ENCODE peak calls at places on chromosomes 12 and 14, in seven cellular contexts. O, D, T, X, K, A and F are unnamed samples. For H3K4me1, the result is how much of the 10 kb centered on the place peaks cover.

GRCh38 chr14:63174760-63175191 is 29.5 kb upstream of the RHOJ start:
- DNase-seq in O (peak), A (peak), X (peak), T (peak), D (peak), K (peak), F (peak)

GRCh38 chr14:92785601-92786426 is 8.3 kb upstream of the GOLGA5 start:
- DNase-seq in D (peak), A (no peak), K (peak), O (no peak), X (peak), T (peak), F (peak)

GRCh38 chr12:67068773-67069450 is 200.2 kb upstream of the CAND1 start:
- DNase-seq in O (peak), T (peak), D (peak), X (peak), K (peak), A (peak), F (peak)

GRCh38 chr12:124233846-124234620 is 60.9 kb upstream of the RFLNA start:
- DNase-seq in O (no peak), A (no peak), X (no peak), D (no peak), K (no peak), T (peak), F (peak)

GRCh38 chr12:109738878-109739665 is 25.4 kb downstream of the FAM222A start:
- DNase-seq in T (no peak), K (peak), O (no peak), A (no peak), X (no peak), D (peak), F (no peak)

GRCh38 chr14:45785240-45785639 is 532.2 kb upstream of the MIS18BP1 start:
- DNase-seq in D (no peak), X (no peak), O (no peak), K (no peak), T (no peak), A (no peak), F (peak)

GRCh38 chr12:26240329-26240815 is 45.0 kb downstream of the SSPN start:
- DNase-seq in A (no peak), X (no peak), T (no peak), K (no peak), D (no peak), O (no peak), F (no peak)

GRCh38 chr12:53743277-53744129 is 8.3 kb downstream of the CISTR start:
- DNase-seq in X (peak), O (peak), K (peak), A (no peak), T (peak), D (peak), F (peak)

GRCh38 chr12:8491848-8492530 is 21.3 kb upstream of the CLEC4D start:
- DNase-seq in X (no peak), D (no peak), A (no peak), O (no peak), K (no peak), T (no peak), F (no peak)

GRCh38 chr12:69553626-69554248 is 31.5 kb upstream of the CCT2 start:
- DNase-seq in D (no peak), O (no peak), X (no peak), T (peak), K (peak), A (no peak), F (peak)

GRCh38 chr14:52998376-52999010 is 47.6 kb upstream of the FERMT2 start:
- DNase-seq in K (peak), X (no peak), T (peak), A (no peak), O (no peak), D (no peak), F (no peak)

GRCh38 chr14:24339284-24340151 is at the start of gene RIPK3:
- DNase-seq in D (peak), T (peak), X (no peak), K (no peak), O (no peak), A (no peak), F (no peak)

GRCh38 chr12:105939181-105939721 is 199.5 kb downstream of the NUAK1 start:
- DNase-seq in X (no peak), A (no peak), O (no peak), T (no peak), K (no peak), D (no peak), F (no peak)

GRCh38 chr14:28931999-28932398 is 165.4 kb downstream of the FOXG1 start:
- DNase-seq in K (no peak), T (no peak), O (no peak), D (no peak), X (no peak), A (no peak), F (no peak)

GRCh38 chr12:106304001-106304421 is 1.5 kb downstream of the TCP11L2 start:
- DNase-seq in D (no peak), A (no peak), T (peak), K (no peak), O (no peak), X (no peak), F (no peak)

GRCh38 chr12:121545459-121545858 is 35.4 kb downstream of the KDM2B start:
- DNase-seq in O (no peak), T (no peak), A (no peak), K (no peak), X (no peak), D (no peak), F (no peak)

GRCh38 chr14:88553886-88554457 is 835 bp downstream of the PTPN21 start:
- DNase-seq in A (no peak), O (no peak), K (peak), T (peak), D (no peak), X (peak), F (no peak)

GRCh38 chr12:60399064-60399463 is 803.2 kb downstream of the SLC16A7 start:
- DNase-seq in D (no peak), X (no peak), K (no peak), O (no peak), T (no peak), A (no peak), F (no peak)
- H3K18ac ChIP-seq in D (no peak), X (no peak), K (no peak), O (no peak), T (no peak), A (no peak), F (no peak)

GRCh38 chr12:6766651-6767300 is 613 bp downstream of the PTMS start:
- DNase-seq in T (peak), O (no peak), K (peak), A (no peak), D (peak), X (peak), F (peak)
- H3K4me1 ChIP-seq in T (under half), O (under half), K (under half), A (under half), D (under half), X (under half), F (under half)

DNA sequence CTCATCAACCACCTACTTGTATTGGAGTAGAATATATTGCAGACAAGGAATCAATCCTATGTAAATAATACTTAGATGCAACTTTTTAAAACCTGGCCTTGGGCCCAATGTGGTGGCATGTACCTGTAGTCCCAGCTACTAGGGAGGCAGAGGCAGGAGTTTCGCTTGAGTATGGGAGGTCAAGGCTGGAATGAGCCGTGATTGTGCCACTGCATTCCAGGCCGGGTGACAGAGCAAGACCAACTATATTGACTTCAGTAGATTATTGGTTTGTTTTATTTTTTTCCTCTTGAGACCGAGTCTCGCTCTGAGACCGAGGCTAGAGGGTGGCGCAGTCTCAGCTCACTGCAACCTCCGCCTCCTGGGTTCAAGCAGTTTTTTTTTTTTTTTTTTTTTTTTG is 3.6 kb downstream of the LARP4 start:
- DNase-seq in K (no peak), O (no peak), T (no peak), X (no peak), A (no peak), D (no peak), F (peak)
- H3K18ac ChIP-seq in K (no peak), O (no peak), T (no peak), X (no peak), A (no peak), D (no peak), F (no peak)

GRCh38 chr14:69636718-69637480 is 25.5 kb downstream of the SUSD6 start:
- DNase-seq in X (no peak), T (no peak), A (no peak), D (no peak), K (no peak), O (no peak), F (no peak)

GRCh38 chr14:69634871-69635270 is 23.5 kb downstream of the SUSD6 start:
- DNase-seq in X (no peak), K (no peak), T (no peak), A (no peak), O (no peak), D (no peak), F (no peak)

GRCh38 chr14:69633238-69633637 is 21.8 kb downstream of the SUSD6 start:
- DNase-seq in O (no peak), A (no peak), K (no peak), T (no peak), X (peak), D (no peak), F (no peak)

GRCh38 chr14:69637503-69638030 is 26.2 kb downstream of the SUSD6 start:
- DNase-seq in K (no peak), X (no peak), O (no peak), A (no peak), D (no peak), T (peak), F (no peak)

GRCh38 chr14:69636051-69636639 is 24.7 kb downstream of the SUSD6 start:
- DNase-seq in A (no peak), X (no peak), D (no peak), O (no peak), K (no peak), T (no peak), F (no peak)
- H3K4me1 ChIP-seq in A (under half), X (under half), D (under half), O (half or more), K (under half), T (under half), F (under half)

GRCh38 chr12:57086951-57087688 is 1.8 kb upstream of the NAB2 start:
- DNase-seq in K (peak), O (peak), X (peak), T (peak), A (no peak), D (peak), F (peak)
- H3K18ac ChIP-seq in K (peak), O (peak), X (peak), T (peak), A (peak), D (peak), F (peak)

GRCh38 chr14:73236752-73237218 is 521 bp upstream of the PAPLN start:
- DNase-seq in D (no peak), A (no peak), T (no peak), X (peak), O (no peak), K (no peak), F (no peak)

GRCh38 chr14:73237786-73238261 is 518 bp downstream of the PAPLN start:
- DNase-seq in D (no peak), X (peak), K (no peak), T (no peak), A (no peak), O (no peak), F (no peak)

GRCh38 chr14:73236157-73236556 is 1.1 kb upstream of the PAPLN start:
- DNase-seq in O (no peak), D (no peak), T (no peak), K (no peak), X (no peak), A (no peak), F (no peak)

GRCh38 chr14:73238262-73238852 is 1.1 kb downstream of the PAPLN start:
- DNase-seq in K (peak), A (no peak), X (peak), T (peak), D (no peak), O (no peak), F (no peak)

DNA sequence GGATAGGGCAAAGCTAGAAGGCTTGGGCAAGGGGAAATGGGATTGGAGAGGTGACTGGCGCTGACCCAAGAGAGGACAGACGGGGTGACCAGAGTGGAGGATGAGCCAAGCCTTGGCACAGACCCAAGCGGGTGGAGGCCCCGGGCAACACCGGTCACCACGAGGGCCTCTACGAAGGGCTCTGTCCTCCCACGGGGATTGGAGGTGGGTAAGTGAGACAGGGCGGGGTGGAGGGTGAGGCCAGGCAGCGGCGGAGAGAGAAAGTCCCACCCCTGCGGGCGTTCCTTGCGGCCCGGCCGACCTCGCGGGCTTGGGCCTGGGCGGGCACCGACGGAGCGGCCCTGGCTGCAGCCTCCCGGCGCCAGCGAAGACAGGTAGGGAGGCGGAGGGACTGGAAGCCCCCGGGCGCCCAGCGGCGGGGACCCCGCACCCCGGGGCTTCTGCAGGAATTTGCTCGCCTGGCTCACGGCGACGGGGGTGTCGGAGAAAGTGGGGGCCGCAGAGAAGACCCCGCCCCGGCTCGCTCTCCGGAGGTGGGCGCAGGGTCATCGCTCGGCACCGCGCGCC is at the start of gene PAPLN:
- DNase-seq in T (no peak), D (no peak), O (no peak), K (no peak), X (peak), A (no peak), F (no peak)
- H3K4me1 ChIP-seq in T (half or more), D (under half), O (under half), K (under half), X (under half), A (under half), F (under half)